ENCODE peak calls at places on chromosomes 4 and X, in nine cellular contexts. Y is SJSA1; W is Jurkat, Clone E6-1; E is upper lobe of left lung; J is lung; H is lower lobe of right lung; S is skeletal muscle cell; P is upper lobe of right lung; M is tibial artery. K is an unnamed sample.

GRCh38 chr4:182111586-182111985 is 131.6 kb upstream of the TENM3 start:
- DNase-seq in Y (no peak), W (no peak), E (no peak), J (no peak), H (no peak), S (no peak), P (no peak), M (no peak), K (no peak)

GRCh38 chrX:50770702-50771101 is 43.3 kb downstream of the SHROOM4 start:
- DNase-seq in Y (no peak), W (no peak), E (peak), J (peak), H (peak), S (no peak), P (peak), M (no peak), K (no peak)

GRCh38 chr4:152352645-152353116 is 183.2 kb downstream of the FBXW7 start:
- DNase-seq in Y (peak), W (peak), E (peak), J (peak), H (no peak), S (peak), P (no peak), M (peak), K (no peak)

GRCh38 chr4:7301846-7302630 is 109.7 kb downstream of the SORCS2 start:
- DNase-seq in Y (no peak), W (no peak), E (no peak), J (no peak), H (no peak), S (no peak), P (no peak), M (no peak), K (no peak)

GRCh38 chr4:119666653-119667091 is 38.1 kb upstream of the PDE5A start:
- DNase-seq in Y (no peak), W (no peak), E (no peak), J (no peak), H (no peak), S (no peak), P (no peak), M (no peak), K (no peak)

GRCh38 chr4:151997461-151997860 is 236.7 kb upstream of the GATB start:
- DNase-seq in Y (no peak), W (no peak), E (no peak), J (no peak), H (no peak), S (no peak), P (no peak), M (no peak), K (no peak)

GRCh38 chr4:89556596-89557305 is 249.2 kb upstream of the GPRIN3 start:
- DNase-seq in Y (no peak), W (no peak), E (no peak), J (no peak), H (no peak), S (no peak), P (no peak), M (no peak), K (no peak)

GRCh38 chrX:12360389-12360788 is 222.1 kb downstream of the FRMPD4 start:
- DNase-seq in Y (no peak), W (no peak), E (no peak), J (no peak), H (no peak), S (peak), P (no peak), M (no peak), K (no peak)

DNA sequence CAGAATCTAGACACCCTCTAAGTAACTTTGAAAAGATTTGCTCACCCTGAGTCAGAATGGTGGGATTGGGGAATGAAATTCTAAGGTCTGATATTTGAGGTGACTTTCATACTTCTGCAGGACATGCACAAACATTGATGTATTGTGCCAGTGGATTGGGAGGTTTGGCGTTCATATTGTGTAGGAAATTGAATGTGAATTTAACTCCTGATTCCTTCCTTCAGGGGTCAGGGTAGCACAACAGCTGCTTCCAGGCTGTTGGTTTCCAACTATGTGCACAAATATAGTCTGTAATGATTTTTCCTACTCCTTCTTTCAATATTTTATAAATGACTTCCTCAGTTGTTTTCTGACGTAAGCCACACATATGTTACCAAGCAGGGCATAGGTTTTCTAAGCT is 3.1 kb downstream of the IL1RAPL1 start:
- DNase-seq in Y (no peak), W (no peak), E (no peak), J (no peak), H (no peak), S (no peak), P (no peak), M (no peak), K (no peak)
- H3K4me3 ChIP-seq in Y (no peak), W (no peak), E (no peak), J (no peak), H (no peak), S (no peak), P (no peak), M (no peak), K (no peak)

GRCh38 chr4:137961051-137961438 is 281.1 kb downstream of the SLC7A11 start:
- DNase-seq in Y (no peak), W (no peak), E (peak), J (peak), H (no peak), S (peak), P (no peak), M (no peak), K (no peak)

GRCh38 chr4:137956256-137956655 is 285.9 kb downstream of the SLC7A11 start:
- DNase-seq in Y (no peak), W (no peak), E (no peak), J (no peak), H (no peak), S (no peak), P (no peak), M (no peak), K (no peak)

GRCh38 chr4:137955615-137956014 is 286.5 kb downstream of the SLC7A11 start:
- DNase-seq in Y (no peak), W (no peak), E (no peak), J (no peak), H (no peak), S (no peak), P (no peak), M (no peak), K (no peak)

GRCh38 chr4:137960371-137961050 is 281.6 kb downstream of the SLC7A11 start:
- DNase-seq in Y (no peak), W (no peak), E (no peak), J (no peak), H (no peak), S (peak), P (no peak), M (no peak), K (no peak)
- H3K4me3 ChIP-seq in Y (no peak), W (no peak), E (no peak), J (no peak), H (no peak), S (no peak), P (no peak), M (no peak), K (no peak)

DNA sequence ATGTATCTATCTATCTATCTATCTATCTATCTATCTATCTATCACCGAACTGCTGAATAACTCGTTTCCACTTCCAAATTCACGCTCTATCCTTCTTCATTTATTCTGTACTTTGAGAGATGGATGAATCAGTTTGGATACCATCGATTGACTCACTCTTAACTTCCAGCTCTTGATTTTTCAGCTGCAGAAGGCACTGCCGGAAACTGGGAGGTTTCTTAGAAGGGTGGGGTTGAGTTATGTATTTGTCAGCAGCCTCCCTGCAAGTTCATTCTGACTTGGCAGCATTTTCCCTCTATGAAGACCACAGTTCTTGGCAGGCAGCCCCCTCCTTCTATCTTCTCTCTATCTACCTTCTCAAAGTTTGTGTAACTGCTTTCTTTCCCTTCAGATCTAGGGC is 112.0 kb upstream of the MAGEB18 start:
- DNase-seq in Y (no peak), W (no peak), E (no peak), J (no peak), H (no peak), S (no peak), P (no peak), M (no peak), K (no peak)
- H3K4me3 ChIP-seq in Y (no peak), W (no peak), E (no peak), J (no peak), H (no peak), S (no peak), P (no peak), M (no peak), K (no peak)

DNA sequence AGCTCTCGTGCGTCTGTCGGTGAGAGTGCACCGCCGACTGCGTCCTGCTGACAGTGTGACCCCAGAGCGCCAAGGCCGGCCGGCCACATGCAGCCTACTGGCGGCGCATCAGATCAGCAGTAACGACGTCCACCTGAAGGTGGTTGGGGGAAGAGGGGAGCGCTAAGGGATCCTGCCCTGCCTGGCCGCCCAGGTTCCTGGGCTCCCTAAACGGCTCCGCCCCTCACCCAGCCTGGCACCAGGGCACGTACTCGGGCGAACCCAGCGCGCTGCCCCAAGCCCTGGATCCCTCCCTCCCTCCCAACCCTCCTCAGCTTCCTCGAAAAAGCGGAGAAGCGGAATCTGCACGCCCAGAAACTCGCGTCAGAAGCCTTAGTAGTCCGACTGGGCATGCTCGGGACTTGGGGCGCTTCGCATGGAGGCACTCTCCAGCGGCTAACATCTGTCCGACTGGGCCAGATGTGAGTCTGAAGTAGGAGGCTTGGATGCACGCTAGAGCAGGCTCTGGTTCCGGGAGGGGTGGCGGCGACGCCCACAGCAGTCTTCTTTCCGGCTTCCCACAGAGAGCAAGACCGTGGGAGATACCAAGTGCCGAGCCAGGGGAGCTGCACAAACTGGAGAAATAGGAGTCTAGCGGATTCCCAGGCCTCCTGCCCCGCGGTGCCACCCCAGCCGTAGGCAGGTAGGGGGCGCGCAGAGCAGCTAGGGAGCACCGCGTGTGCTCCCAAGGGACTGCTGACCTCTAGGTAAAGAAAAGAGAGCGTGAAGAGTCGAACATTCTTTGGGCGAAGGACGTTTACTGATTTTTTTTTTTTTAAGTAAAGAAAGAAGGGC is 114.4 kb upstream of the TEX13C start:
- DNase-seq in Y (no peak), W (peak), E (no peak), J (peak), H (peak), S (peak), P (no peak), M (peak), K (no peak)
- H3K4me3 ChIP-seq in Y (no peak), W (peak), E (peak), J (no peak), H (peak), S (peak), P (peak), M (peak), K (peak)

GRCh38 chr4:40200881-40201797 is 4.3 kb downstream of the RHOH start:
- DNase-seq in Y (no peak), W (no peak), E (no peak), J (no peak), H (no peak), S (no peak), P (no peak), M (no peak), K (no peak)

GRCh38 chr4:40199179-40199670 is 2.4 kb downstream of the RHOH start:
- DNase-seq in Y (no peak), W (no peak), E (no peak), J (no peak), H (no peak), S (no peak), P (no peak), M (no peak), K (no peak)

GRCh38 chr4:40201898-40202297 is 5.1 kb downstream of the RHOH start:
- DNase-seq in Y (no peak), W (no peak), E (no peak), J (no peak), H (no peak), S (no peak), P (no peak), M (no peak), K (no peak)

GRCh38 chr4:40197879-40198689 is 1.3 kb downstream of the RHOH start:
- DNase-seq in Y (no peak), W (no peak), E (no peak), J (no peak), H (no peak), S (no peak), P (no peak), M (no peak), K (no peak)

DNA sequence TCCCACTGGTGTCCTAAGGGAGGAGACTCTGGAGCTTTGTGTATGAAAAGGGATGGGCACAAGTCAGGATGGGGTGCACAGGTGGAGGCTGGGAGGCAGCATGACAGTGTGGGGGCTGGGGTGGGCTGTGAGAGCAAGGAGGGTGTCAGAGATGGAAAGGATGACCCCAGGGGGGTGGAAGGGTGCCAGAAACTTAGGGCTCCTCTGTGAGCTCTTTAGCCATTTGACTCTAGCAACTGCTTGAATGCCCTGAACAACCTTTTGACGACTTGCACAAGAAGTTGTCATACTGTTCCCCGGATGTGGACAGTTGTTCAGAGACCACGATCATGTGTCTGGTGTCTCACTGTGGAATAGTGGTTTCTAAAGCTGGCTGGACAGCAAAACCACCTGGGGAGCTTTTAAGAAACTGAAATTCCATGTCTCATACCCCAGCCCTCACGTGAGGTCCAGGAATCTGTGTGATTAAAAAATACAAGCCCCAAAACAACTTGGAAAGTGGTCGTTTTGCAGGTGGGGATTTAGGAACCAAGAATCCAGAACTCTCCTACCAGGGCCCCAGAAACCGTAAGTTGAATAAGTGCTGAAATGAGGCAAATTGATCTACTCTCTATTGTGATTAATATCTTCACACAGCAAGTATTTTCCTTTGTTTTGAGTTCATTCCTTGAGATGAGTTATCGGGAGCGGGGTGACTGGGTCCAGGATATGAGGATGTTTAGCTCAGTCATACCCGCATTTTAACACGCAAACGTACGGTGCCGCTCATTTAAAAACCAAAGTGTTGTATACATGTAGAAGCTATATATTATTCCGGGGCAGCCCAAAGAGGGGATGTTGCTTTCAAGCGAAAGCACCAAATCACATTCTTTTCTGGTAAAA is 3.4 kb downstream of the RHOH start:
- DNase-seq in Y (no peak), W (peak), E (peak), J (peak), H (no peak), S (no peak), P (no peak), M (no peak), K (no peak)
- H3K4me3 ChIP-seq in Y (no peak), W (peak), E (peak), J (no peak), H (peak), S (no peak), P (peak), M (no peak), K (no peak)

GRCh38 chr4:35175894-35176293 is 1068.4 kb downstream of the ARAP2 start:
- DNase-seq in Y (no peak), W (no peak), E (no peak), J (no peak), H (no peak), S (no peak), P (no peak), M (no peak), K (no peak)
- H3K4me3 ChIP-seq in Y (no peak), W (no peak), E (no peak), J (no peak), H (no peak), S (no peak), P (no peak), M (no peak), K (no peak)

GRCh38 chr4:77818667-77819408 is at the start of gene CNOT6L:
- DNase-seq in Y (peak), W (peak), E (peak), J (peak), H (peak), S (peak), P (peak), M (peak), K (no peak)

GRCh38 chr4:77819409-77819835 is 254 bp upstream of the CNOT6L start:
- DNase-seq in Y (no peak), W (no peak), E (peak), J (peak), H (no peak), S (no peak), P (peak), M (no peak), K (no peak)

GRCh38 chr4:77819836-77820679 is 890 bp upstream of the CNOT6L start:
- DNase-seq in Y (peak), W (peak), E (peak), J (peak), H (peak), S (peak), P (peak), M (peak), K (peak)

GRCh38 chr4:77820836-77821561 is 1.8 kb upstream of the CNOT6L start:
- DNase-seq in Y (no peak), W (no peak), E (no peak), J (no peak), H (no peak), S (no peak), P (no peak), M (no peak), K (no peak)

DNA sequence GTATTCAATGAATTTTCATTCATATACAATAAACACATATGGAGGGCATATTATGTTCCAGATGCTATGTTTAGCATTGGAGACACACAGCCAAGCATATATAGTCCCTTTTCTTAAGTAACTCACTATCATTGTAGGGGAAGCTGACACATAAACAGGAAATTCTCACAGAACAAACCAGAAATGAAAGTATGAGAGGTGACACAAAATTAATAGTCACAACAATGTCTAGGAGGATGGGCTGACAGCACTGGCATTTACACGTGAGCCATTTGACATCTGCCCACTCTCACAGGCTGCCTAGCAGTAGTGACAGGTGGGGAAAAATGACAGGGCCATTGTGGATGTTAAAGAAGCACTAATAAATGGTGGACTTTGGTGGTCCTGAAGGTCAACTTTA is 2.6 kb upstream of the CNOT6L start:
- DNase-seq in Y (no peak), W (peak), E (no peak), J (no peak), H (no peak), S (no peak), P (no peak), M (no peak), K (no peak)
- H3K4me3 ChIP-seq in Y (no peak), W (no peak), E (no peak), J (no peak), H (no peak), S (no peak), P (no peak), M (no peak), K (no peak)

K was measured in iPS DF 6.9.